ENCODE peak calls at places on chromosome X, in four cellular contexts. One of them, this sample, is unnamed. For H3K27me3, the result is how much of the 10 kb centered on the place peaks cover.

GRCh38 chrX:154409222-154409871 is at the start of gene DNASE1L1:
- DNase-seq in adrenal gland: peak
- DNase-seq in astrocyte: peak
- DNase-seq in brain microvascular endothelial cell: peak
- DNase-seq in this sample: peak

GRCh38 chrX:19332983-19333382 is 10.7 kb upstream of the PDHA1 start:
- DNase-seq in adrenal gland: peak
- DNase-seq in astrocyte: no peak
- DNase-seq in brain microvascular endothelial cell: no peak
- DNase-seq in this sample: peak

GRCh38 chrX:136250191-136251041 is 784 bp downstream of the MAP7D3 start:
- DNase-seq in adrenal gland: peak
- DNase-seq in astrocyte: no peak
- DNase-seq in brain microvascular endothelial cell: no peak
- DNase-seq in this sample: no peak

GRCh38 chrX:11239230-11239629 is 54.0 kb upstream of the AMELX start:
- DNase-seq in adrenal gland: no peak
- DNase-seq in astrocyte: peak
- DNase-seq in brain microvascular endothelial cell: peak
- DNase-seq in this sample: no peak

GRCh38 chrX:149950681-149951080 is 12.4 kb upstream of the EOLA2 start:
- DNase-seq in adrenal gland: peak
- DNase-seq in astrocyte: peak
- DNase-seq in brain microvascular endothelial cell: peak
- DNase-seq in this sample: no peak

GRCh38 chrX:74389016-74389415 is 32.3 kb upstream of the SLC16A2 start:
- DNase-seq in adrenal gland: no peak
- DNase-seq in astrocyte: peak
- DNase-seq in brain microvascular endothelial cell: no peak
- DNase-seq in this sample: no peak

GRCh38 chrX:132218100-132218807 is 993 bp downstream of the RAP2C start:
- DNase-seq in adrenal gland: peak
- DNase-seq in astrocyte: peak
- DNase-seq in brain microvascular endothelial cell: peak
- DNase-seq in this sample: peak

GRCh38 chrX:139559383-139560042 is 29.0 kb downstream of the F9 start:
- DNase-seq in adrenal gland: peak
- DNase-seq in astrocyte: peak
- DNase-seq in brain microvascular endothelial cell: peak
- DNase-seq in this sample: no peak

GRCh38 chrX:70132244-70132643 is 1.0 kb upstream of the IGBP1 start:
- DNase-seq in adrenal gland: no peak
- DNase-seq in astrocyte: no peak
- DNase-seq in brain microvascular endothelial cell: no peak
- DNase-seq in this sample: no peak

GRCh38 chrX:106619797-106620196 is 8.0 kb downstream of the RADX start:
- DNase-seq in adrenal gland: no peak
- DNase-seq in astrocyte: no peak
- DNase-seq in brain microvascular endothelial cell: no peak
- DNase-seq in this sample: no peak

GRCh38 chrX:115968436-115969252 is 201.9 kb upstream of the AGTR2 start:
- DNase-seq in adrenal gland: no peak
- DNase-seq in astrocyte: peak
- DNase-seq in brain microvascular endothelial cell: no peak
- DNase-seq in this sample: peak

GRCh38 chrX:135114392-135114791 is 5.9 kb downstream of the ETDB start:
- DNase-seq in adrenal gland: no peak
- DNase-seq in astrocyte: no peak
- DNase-seq in brain microvascular endothelial cell: no peak
- DNase-seq in this sample: no peak

GRCh38 chrX:120223374-120223773 is 27.2 kb upstream of the ZBTB33 start:
- DNase-seq in adrenal gland: no peak
- DNase-seq in astrocyte: no peak
- DNase-seq in brain microvascular endothelial cell: no peak
- DNase-seq in this sample: no peak

GRCh38 chrX:112148397-112148796 is 65.8 kb upstream of the TRPC5 start:
- DNase-seq in adrenal gland: no peak
- DNase-seq in astrocyte: no peak
- DNase-seq in brain microvascular endothelial cell: no peak
- DNase-seq in this sample: no peak

GRCh38 chrX:7828594-7828993 is 14.4 kb upstream of the VCX start:
- DNase-seq in adrenal gland: no peak
- DNase-seq in astrocyte: no peak
- DNase-seq in brain microvascular endothelial cell: no peak
- DNase-seq in this sample: no peak

GRCh38 chrX:68648960-68649359 is 1.5 kb downstream of the STARD8 start:
- DNase-seq in adrenal gland: no peak
- DNase-seq in astrocyte: peak
- DNase-seq in brain microvascular endothelial cell: no peak
- DNase-seq in this sample: no peak

GRCh38 chrX:68646421-68646820 is 1.0 kb upstream of the STARD8 start:
- DNase-seq in adrenal gland: no peak
- DNase-seq in astrocyte: no peak
- DNase-seq in brain microvascular endothelial cell: no peak
- DNase-seq in this sample: peak

GRCh38 chrX:68652327-68652930 is 5.0 kb downstream of the STARD8 start:
- DNase-seq in adrenal gland: peak
- DNase-seq in astrocyte: peak
- DNase-seq in brain microvascular endothelial cell: peak
- DNase-seq in this sample: no peak

GRCh38 chrX:68650491-68650890 is 3.0 kb downstream of the STARD8 start:
- DNase-seq in adrenal gland: no peak
- DNase-seq in astrocyte: peak
- DNase-seq in brain microvascular endothelial cell: peak
- DNase-seq in this sample: no peak

DNA sequence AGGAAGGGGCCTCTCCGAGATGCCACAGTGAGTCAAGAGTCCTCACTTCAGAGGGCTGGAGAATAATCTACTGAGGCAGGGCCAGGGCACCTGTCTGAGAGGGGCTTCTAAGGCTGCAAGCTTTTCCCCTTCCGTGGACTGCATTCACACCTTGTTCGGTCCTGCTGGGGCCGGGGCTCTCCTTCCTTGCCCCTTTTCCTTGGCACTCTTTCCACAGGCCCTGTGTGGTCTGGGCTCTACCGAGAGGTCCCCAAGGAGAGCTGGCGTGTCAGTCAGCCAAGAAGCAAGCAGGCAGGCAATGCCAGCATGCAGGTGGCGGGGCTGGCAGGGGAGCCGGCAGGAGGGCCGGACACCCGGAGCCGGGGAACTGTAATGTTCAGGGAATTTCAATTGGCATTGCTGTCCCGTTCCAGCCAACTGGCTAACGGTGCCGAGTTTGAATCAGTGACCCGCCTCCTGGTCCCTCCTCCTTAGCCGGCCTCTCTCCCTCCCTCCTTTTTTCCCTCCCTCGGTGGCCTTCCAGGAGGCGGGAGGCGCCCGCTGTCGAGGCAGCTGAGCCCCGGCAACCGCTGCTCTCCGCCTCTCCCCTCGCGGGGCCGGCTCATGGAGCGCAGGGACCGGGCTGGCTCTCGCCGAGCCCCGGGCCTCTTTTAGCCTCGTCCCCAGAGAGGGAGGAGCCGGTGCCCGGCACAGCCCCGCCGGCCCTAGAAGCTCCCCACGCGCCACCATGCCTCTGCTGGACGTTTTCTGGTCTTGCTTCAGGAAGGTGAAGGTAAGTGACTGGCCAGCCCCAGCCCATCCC is at the start of gene STARD8:
- DNase-seq in adrenal gland: peak
- DNase-seq in astrocyte: peak
- DNase-seq in brain microvascular endothelial cell: peak
- DNase-seq in this sample: peak
- H3K4me3 ChIP-seq in adrenal gland: no peak
- H3K4me3 ChIP-seq in astrocyte: peak
- H3K4me3 ChIP-seq in brain microvascular endothelial cell: peak
- H3K4me3 ChIP-seq in this sample: peak

GRCh38 chrX:130301405-130301804 is 32.7 kb upstream of the ZNF280C start:
- DNase-seq in adrenal gland: no peak
- DNase-seq in astrocyte: no peak
- DNase-seq in brain microvascular endothelial cell: no peak
- DNase-seq in this sample: no peak

GRCh38 chrX:130295519-130296314 is 27.0 kb upstream of the ZNF280C start:
- DNase-seq in adrenal gland: no peak
- DNase-seq in astrocyte: no peak
- DNase-seq in brain microvascular endothelial cell: no peak
- DNase-seq in this sample: no peak

GRCh38 chrX:130296743-130297142 is 28.0 kb upstream of the ZNF280C start:
- DNase-seq in adrenal gland: no peak
- DNase-seq in astrocyte: no peak
- DNase-seq in brain microvascular endothelial cell: no peak
- DNase-seq in this sample: no peak

GRCh38 chrX:130299279-130300009 is 30.7 kb upstream of the ZNF280C start:
- DNase-seq in adrenal gland: no peak
- DNase-seq in astrocyte: no peak
- DNase-seq in brain microvascular endothelial cell: no peak
- DNase-seq in this sample: no peak

DNA sequence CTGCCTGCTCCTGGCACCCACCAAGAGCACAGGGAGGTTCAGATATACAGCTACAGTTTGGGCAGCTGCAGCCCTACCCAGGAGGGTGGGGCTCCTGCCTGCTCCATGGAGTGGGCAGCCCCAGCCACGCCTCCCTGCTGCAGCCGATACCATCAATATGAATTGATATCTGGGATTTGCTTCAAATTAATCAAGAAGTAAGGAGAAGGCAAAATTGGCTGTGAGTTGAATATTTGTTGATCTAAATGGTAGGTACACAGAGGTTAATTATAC is 31.2 kb upstream of the ZNF280C start:
- DNase-seq in adrenal gland: no peak
- DNase-seq in astrocyte: no peak
- DNase-seq in brain microvascular endothelial cell: no peak
- DNase-seq in this sample: no peak
- TF ChIP-seq CTCF in adrenal gland: no peak
- TF ChIP-seq CTCF in astrocyte: no peak
- TF ChIP-seq CTCF in brain microvascular endothelial cell: no peak
- TF ChIP-seq CTCF in this sample: no peak

DNA sequence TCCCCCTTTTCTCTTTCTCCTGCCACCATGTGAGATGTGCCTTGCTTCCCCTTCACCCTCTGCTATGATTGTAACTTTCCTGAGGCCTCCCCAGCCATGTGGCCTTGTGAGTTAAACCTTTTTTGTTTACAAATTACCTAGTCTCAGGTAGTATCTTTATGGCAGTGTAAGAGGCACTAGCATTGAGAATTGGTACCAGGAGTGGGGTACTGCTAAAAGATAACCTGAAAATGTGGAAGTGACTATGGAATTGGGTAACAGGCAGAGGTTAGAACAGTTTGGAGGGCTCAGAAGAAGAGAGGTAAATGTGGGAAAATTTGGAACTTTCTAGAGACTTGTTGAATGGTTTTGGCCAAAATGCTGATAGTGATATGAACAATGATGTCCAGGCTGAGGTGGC is 182.0 kb downstream of the CHM start:
- DNase-seq in adrenal gland: no peak
- DNase-seq in astrocyte: no peak
- DNase-seq in brain microvascular endothelial cell: no peak
- DNase-seq in this sample: no peak
- H3K27me3 ChIP-seq in adrenal gland: under half
- H3K27me3 ChIP-seq in astrocyte: under half
- H3K27me3 ChIP-seq in brain microvascular endothelial cell: under half
- H3K27me3 ChIP-seq in this sample: under half

GRCh38 chrX:22041931-22042530 is 9.9 kb downstream of the PHEX start:
- DNase-seq in adrenal gland: no peak
- DNase-seq in astrocyte: no peak
- DNase-seq in brain microvascular endothelial cell: no peak
- DNase-seq in this sample: no peak

GRCh38 chrX:22040184-22040583 is 8.1 kb downstream of the PHEX start:
- DNase-seq in adrenal gland: no peak
- DNase-seq in astrocyte: no peak
- DNase-seq in brain microvascular endothelial cell: no peak
- DNase-seq in this sample: no peak

GRCh38 chrX:22037225-22037624 is 5.1 kb downstream of the PHEX start:
- DNase-seq in adrenal gland: no peak
- DNase-seq in astrocyte: no peak
- DNase-seq in brain microvascular endothelial cell: no peak
- DNase-seq in this sample: no peak

GRCh38 chrX:22039541-22039940 is 7.4 kb downstream of the PHEX start:
- DNase-seq in adrenal gland: no peak
- DNase-seq in astrocyte: no peak
- DNase-seq in brain microvascular endothelial cell: no peak
- DNase-seq in this sample: no peak

GRCh38 chrX:22037911-22038537 is 5.9 kb downstream of the PHEX start:
- DNase-seq in adrenal gland: no peak
- DNase-seq in astrocyte: no peak
- DNase-seq in brain microvascular endothelial cell: no peak
- DNase-seq in this sample: no peak
- H3K4me3 ChIP-seq in adrenal gland: no peak
- H3K4me3 ChIP-seq in astrocyte: no peak
- H3K4me3 ChIP-seq in brain microvascular endothelial cell: no peak
- H3K4me3 ChIP-seq in this sample: no peak

DNA sequence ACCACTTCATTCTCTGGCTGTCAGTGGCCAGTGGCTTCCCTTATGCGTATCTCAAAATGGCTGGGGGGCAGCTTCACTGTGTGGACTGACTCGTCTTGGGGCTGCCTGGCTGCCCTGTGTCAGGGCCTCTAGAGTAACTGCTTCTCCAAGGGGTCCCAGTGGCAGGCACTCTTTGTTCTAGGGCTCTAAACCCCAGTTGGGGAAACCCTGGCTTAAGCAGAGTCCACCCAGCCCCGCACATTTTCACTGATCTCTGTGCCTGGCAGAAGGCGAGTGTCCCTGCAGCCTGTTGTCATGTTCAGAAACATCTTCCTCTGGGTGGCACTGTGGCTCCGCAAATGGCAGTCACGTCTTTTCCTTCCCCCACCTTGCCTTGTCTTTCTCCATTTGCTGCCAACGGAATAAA is 59.7 kb downstream of the NBDY start:
- DNase-seq in adrenal gland: peak
- DNase-seq in astrocyte: no peak
- DNase-seq in brain microvascular endothelial cell: no peak
- DNase-seq in this sample: no peak
- TF ChIP-seq CTCF in adrenal gland: peak
- TF ChIP-seq CTCF in astrocyte: no peak
- TF ChIP-seq CTCF in brain microvascular endothelial cell: no peak
- TF ChIP-seq CTCF in this sample: no peak

DNA sequence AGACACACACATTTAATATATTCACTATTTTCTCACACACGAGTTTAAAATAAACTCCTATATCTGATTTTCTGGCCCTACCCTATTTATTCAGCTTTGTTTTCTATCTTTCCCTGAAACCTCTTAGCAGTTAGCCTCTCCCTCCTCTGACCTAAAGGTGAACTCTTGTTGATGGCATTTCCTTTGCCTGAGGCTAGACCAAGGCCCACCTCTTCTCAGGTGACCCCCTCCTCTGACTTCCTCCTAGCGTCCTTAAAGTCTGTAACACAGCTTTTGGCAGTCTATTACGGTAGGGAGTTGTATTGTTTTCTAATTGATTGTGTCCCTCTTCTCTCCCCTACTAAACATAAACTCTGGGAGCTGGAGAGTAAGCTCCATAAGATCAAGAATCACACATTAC is 1.7 kb upstream of the SRPX2 start:
- DNase-seq in adrenal gland: no peak
- DNase-seq in astrocyte: no peak
- DNase-seq in brain microvascular endothelial cell: no peak
- DNase-seq in this sample: no peak
- H3K27me3 ChIP-seq in adrenal gland: under half
- H3K27me3 ChIP-seq in astrocyte: under half
- H3K27me3 ChIP-seq in brain microvascular endothelial cell: under half
- H3K27me3 ChIP-seq in this sample: under half

This sample was measured in left ventricle myocardium inferior.